ENCODE peak calls at places on chromosomes 2 and 18, in five cellular contexts. I, E, R, A and Q are unnamed samples.

GRCh38 chr18:9755603-9756002 is 47.5 kb downstream of the RAB31 start:
- DNase-seq in I (no peak), E (no peak), R (no peak), A (no peak), Q (no peak)

GRCh38 chr2:174328309-174329156 is 6.2 kb upstream of the SP9 start:
- DNase-seq in I (no peak), E (peak; percentile 32), R (peak; percentile 20), A (no peak), Q (no peak)

GRCh38 chr2:101340141-101340541 is 31.6 kb upstream of the RNF149 start:
- DNase-seq in I (no peak), E (no peak), R (no peak), A (no peak), Q (no peak)

GRCh38 chr2:9360701-9361100 is 62.6 kb downstream of the ITGB1BP1 start:
- DNase-seq in I (no peak), E (no peak), R (no peak), A (no peak), Q (no peak)

GRCh38 chr2:26861610-26862224 is 13.8 kb downstream of the DPYSL5 start:
- DNase-seq in I (no peak), E (no peak), R (no peak), A (no peak), Q (no peak)

GRCh38 chr2:12050381-12050780 is 303.9 kb downstream of the LPIN1 start:
- DNase-seq in I (peak; percentile 65), E (peak; percentile 56), R (no peak), A (peak; percentile 87), Q (peak; percentile 82)

GRCh38 chr2:235728401-235729181 is 234.7 kb downstream of the AGAP1 start:
- DNase-seq in I (no peak), E (no peak), R (no peak), A (no peak), Q (no peak)

GRCh38 chr2:205586626-205587025 is 95.7 kb upstream of the NRP2 start:
- DNase-seq in I (no peak), E (no peak), R (no peak), A (no peak), Q (no peak)

GRCh38 chr2:241639385-241639784 is 1.9 kb downstream of the ATG4B start:
- DNase-seq in I (no peak), E (no peak), R (no peak), A (no peak), Q (no peak)
- TF ChIP-seq CTCF in I (no peak), E (no peak), R (no peak), A (no peak), Q (no peak)

GRCh38 chr2:72948431-72948830 is 31.1 kb downstream of the EMX1 start:
- DNase-seq in I (no peak), E (no peak), R (no peak), A (no peak), Q (no peak)

GRCh38 chr2:72949642-72950041 is 32.3 kb downstream of the EMX1 start:
- DNase-seq in I (no peak), E (no peak), R (no peak), A (no peak), Q (no peak)

GRCh38 chr2:72949045-72949444 is 31.7 kb downstream of the EMX1 start:
- DNase-seq in I (no peak), E (no peak), R (no peak), A (no peak), Q (peak; percentile 85)

GRCh38 chr2:72946466-72946865 is 29.1 kb downstream of the EMX1 start:
- DNase-seq in I (no peak), E (no peak), R (no peak), A (no peak), Q (no peak)

DNA sequence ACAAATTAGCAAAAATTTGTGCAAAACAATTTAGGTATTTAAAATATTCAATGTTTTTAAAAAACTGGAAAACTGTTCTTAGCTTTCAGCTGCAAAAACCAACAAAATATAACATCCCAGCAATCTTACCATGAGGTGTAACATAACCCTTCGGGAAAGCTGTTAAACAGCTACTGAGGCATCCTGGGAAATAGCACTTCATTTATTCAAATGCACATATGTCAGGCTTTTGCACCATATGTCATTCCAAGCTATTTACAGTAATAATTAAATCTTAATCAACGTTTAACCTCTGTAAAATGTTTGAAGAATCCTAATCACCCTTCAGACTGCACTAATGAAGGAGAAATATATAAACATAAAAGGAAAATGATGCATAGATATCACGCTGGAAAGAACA is 30.6 kb downstream of the EMX1 start:
- DNase-seq in I (no peak), E (no peak), R (no peak), A (no peak), Q (no peak)
- TF ChIP-seq CTCF in I (no peak), E (no peak), R (no peak), A (no peak), Q (no peak)

DNA sequence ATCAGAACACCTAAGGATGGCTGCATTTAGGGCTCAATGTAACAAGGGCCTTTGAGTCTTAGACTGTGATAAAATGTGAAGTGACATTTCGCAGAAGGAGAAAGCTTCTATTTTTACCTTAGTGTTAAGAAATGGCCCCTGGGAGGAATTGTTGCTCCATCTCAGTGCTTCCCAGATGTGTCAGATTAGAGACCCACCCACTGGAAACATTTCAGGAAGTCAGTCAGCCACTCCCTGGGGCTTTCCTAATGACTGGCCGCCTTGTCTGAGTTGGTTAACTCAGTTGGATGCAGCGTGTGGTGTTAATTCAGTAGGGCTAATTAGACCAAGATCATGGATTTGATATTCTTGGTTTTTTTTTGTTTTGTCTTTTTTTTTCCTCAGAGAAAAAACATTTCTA is 355.9 kb downstream of the PIK3C3 start:
- DNase-seq in I (no peak), E (no peak), R (no peak), A (no peak), Q (peak; percentile 59)
- TF ChIP-seq CTCF in I (no peak), E (no peak), R (no peak), A (no peak), Q (no peak)

GRCh38 chr2:890791-891190 is 59.9 kb upstream of the SNTG2 start:
- DNase-seq in I (no peak), E (no peak), R (no peak), A (peak; percentile 12), Q (no peak)
- TF ChIP-seq CTCF in I (no peak), E (no peak), R (no peak), A (no peak), Q (no peak)

GRCh38 chr2:150125708-150126107 is 361.8 kb downstream of the RND3 start:
- DNase-seq in I (no peak), E (no peak), R (no peak), A (peak; percentile 79), Q (peak; percentile 49)
- TF ChIP-seq CTCF in I (peak; percentile 25), E (no peak), R (no peak), A (peak; percentile 18), Q (no peak)

GRCh38 chr18:54558609-54559585 is 32.1 kb upstream of the DYNAP start:
- DNase-seq in I (no peak), E (peak; percentile 19), R (peak; percentile 13), A (peak; percentile 7), Q (peak; percentile 64)
- TF ChIP-seq CTCF in I (peak; percentile 71), E (peak; percentile 77), R (peak; percentile 68), A (peak; percentile 53), Q (peak; percentile 64)

DNA sequence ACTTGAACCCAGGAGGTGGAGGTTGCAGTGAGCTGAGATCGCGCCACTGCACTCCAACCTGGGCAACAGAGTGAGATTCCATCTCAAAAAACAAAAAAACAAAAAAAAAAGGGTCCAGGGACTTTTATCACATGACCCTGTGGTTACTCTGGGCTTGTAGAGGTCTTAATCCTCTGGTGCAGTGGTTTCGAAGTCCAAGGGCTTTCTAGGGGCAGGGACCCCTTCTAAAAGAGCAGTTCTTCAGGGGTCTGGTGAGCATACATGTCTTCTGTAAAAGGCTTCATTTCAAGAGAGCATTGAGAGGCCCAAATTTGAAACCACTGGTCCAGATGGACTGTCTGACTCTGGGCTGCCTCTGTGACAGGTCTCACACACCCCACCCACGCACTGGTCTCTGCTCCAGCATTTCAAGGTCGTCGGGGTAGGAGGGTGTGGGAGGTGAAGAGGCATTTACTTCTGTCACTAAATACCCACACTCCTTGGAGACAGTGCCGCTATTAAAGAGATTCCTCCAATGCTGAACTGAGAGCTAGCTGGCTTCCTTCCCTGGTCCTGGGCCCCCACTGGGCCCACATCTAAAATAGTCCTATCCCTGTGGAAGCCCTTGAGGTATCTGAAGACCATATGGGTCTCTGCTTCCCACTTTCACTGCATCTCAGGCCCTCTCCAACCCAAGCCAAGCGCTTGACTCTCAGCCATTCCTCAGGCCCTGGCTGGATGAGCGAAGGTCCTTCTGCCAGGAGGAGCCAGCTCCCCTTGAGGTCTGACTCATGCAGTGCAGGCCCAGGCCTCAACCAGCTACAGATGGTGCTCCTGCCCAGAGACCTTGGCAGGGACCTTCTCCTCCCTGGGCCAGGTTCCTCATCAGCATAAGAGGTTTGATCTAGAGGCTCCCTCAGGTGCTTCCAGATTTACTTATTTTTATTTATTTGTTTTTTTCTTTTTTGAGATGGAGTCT is 44.8 kb downstream of the PAX8 start:
- DNase-seq in I (no peak), E (no peak), R (no peak), A (no peak), Q (peak; percentile 45)
- TF ChIP-seq CTCF in I (peak; percentile 22), E (no peak), R (peak; percentile 15), A (peak; percentile 28), Q (peak; percentile 40)

DNA sequence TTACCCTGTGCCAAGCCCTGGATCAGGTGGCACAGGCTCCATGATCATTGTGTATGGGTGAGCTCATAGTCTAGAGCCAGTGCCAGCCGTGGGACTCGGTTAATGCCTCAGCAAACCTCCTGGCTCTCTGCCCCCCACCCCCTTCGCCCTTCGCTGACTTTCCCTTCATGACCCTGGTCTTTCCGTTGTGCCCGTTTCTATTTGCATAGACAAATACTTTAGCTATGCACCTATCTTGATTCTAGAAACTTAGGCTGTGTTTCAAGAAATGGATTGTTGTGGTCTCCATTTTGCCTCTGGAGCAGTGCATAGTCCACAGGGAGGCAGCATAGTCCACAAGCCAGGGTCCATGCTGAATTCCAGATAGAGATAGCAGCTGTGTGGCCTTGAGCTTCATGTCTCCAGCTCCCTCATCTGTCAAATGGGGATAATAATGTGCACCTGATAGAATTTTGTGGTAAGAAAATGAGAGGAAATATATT is 44.8 kb upstream of the KDM3A start:
- DNase-seq in I (no peak), E (no peak), R (no peak), A (no peak), Q (peak; percentile 57)
- TF ChIP-seq CTCF in I (peak; percentile 39), E (no peak), R (peak; percentile 29), A (peak; percentile 42), Q (peak; percentile 71)